ENCODE peak calls at places on chromosomes 6 and 20, in four cellular contexts. H is fibroblast of lung, E is hypothalamus, G is myocyte. Q is an unnamed sample.

GRCh38 chr6:148677594-148678476 is 69.0 kb upstream of the UST start:
- DNase-seq in H (no peak), E (no peak), G (no peak), Q (no peak)

GRCh38 chr20:41408131-41408789 is 41.6 kb upstream of the EMILIN3 start:
- DNase-seq in H (no peak), E (no peak), G (peak), Q (no peak)

GRCh38 chr6:163309491-163310026 is 105.0 kb upstream of the QKI start:
- DNase-seq in H (peak), E (no peak), G (no peak), Q (no peak)

GRCh38 chr6:28212510-28213212 is 12.4 kb upstream of the ZSCAN9 start:
- DNase-seq in H (peak), E (no peak), G (peak), Q (peak)

GRCh38 chr6:65398851-65399250 is 308.2 kb downstream of the EYS start:
- DNase-seq in H (no peak), E (no peak), G (no peak), Q (no peak)

GRCh38 chr6:26196846-26197683 is 109.8 kb downstream of the HFE start:
- DNase-seq in H (peak), E (peak), G (peak), Q (peak)

GRCh38 chr6:136550330-136551071 is at the start of gene MAP7:
- DNase-seq in H (peak), E (peak), G (peak), Q (no peak)

GRCh38 chr6:167112421-167112820 is 10.5 kb upstream of the CCR6 start:
- DNase-seq in H (no peak), E (no peak), G (no peak), Q (no peak)

GRCh38 chr6:25344827-25345226 is 65.7 kb downstream of the CARMIL1 start:
- DNase-seq in H (no peak), E (no peak), G (no peak), Q (no peak)

GRCh38 chr6:41167173-41167963 is 4.5 kb upstream of the TREM2 start:
- DNase-seq in H (peak), E (no peak), G (peak), Q (no peak)

GRCh38 chr6:14088600-14089168 is 28.9 kb upstream of the CD83 start:
- DNase-seq in H (no peak), E (no peak), G (no peak), Q (no peak)

GRCh38 chr6:43052842-43053544 is 658 bp downstream of the CUL7 start:
- DNase-seq in H (peak), E (no peak), G (peak), Q (no peak)

GRCh38 chr20:44583179-44583578 is 800 bp downstream of the PKIG start:
- DNase-seq in H (no peak), E (no peak), G (peak), Q (no peak)

GRCh38 chr6:1611572-1612385 is 2.1 kb downstream of the FOXC1 start:
- DNase-seq in H (peak), E (no peak), G (peak), Q (no peak)

GRCh38 chr6:150069707-150070106 is 786 bp upstream of the ULBP3 start:
- DNase-seq in H (peak), E (peak), G (no peak), Q (no peak)

GRCh38 chr6:21856844-21857243 is 263.3 kb downstream of the SOX4 start:
- DNase-seq in H (peak), E (no peak), G (no peak), Q (peak)

GRCh38 chr20:36052117-36052513 is 83.7 kb downstream of the CNBD2 start:
- DNase-seq in H (no peak), E (no peak), G (no peak), Q (no peak)

GRCh38 chr6:115728171-115728570 is 332.5 kb downstream of the FRK start:
- DNase-seq in H (no peak), E (no peak), G (no peak), Q (no peak)

GRCh38 chr20:13008761-13009681 is at the start of gene SPTLC3:
- DNase-seq in H (peak), E (peak), G (peak), Q (no peak)

Q was measured in HFFc6.